ENCODE peak calls at places on chromosomes 2 and 18, in eight cellular contexts. One of them, this sample, is unnamed.

GRCh38 chr2:236579746-236580315 is 10.2 kb downstream of the ACKR3 start:
- DNase-seq in endothelial cell of umbilical vein: peak
- DNase-seq in AG04449: no peak
- DNase-seq in Calu3: no peak
- DNase-seq in endothelial cell: no peak
- DNase-seq in HCT116: no peak
- DNase-seq in fibroblast of pulmonary artery: no peak
- DNase-seq in A549: no peak
- DNase-seq in this sample: no peak

GRCh38 chr2:19360881-19361321 is 2.5 kb upstream of the OSR1 start:
- DNase-seq in AG04449: no peak
- DNase-seq in Calu3: no peak
- DNase-seq in HCT116: no peak
- DNase-seq in A549: no peak
- DNase-seq in endothelial cell of umbilical vein: no peak
- DNase-seq in endothelial cell: no peak
- DNase-seq in fibroblast of pulmonary artery: no peak
- DNase-seq in this sample: no peak

GRCh38 chr2:241702155-241702404 is 241 bp downstream of the ING5 start:
- DNase-seq in fibroblast of pulmonary artery: peak
- DNase-seq in HCT116: no peak
- DNase-seq in Calu3: peak
- DNase-seq in AG04449: no peak
- DNase-seq in A549: peak
- DNase-seq in endothelial cell of umbilical vein: no peak
- DNase-seq in endothelial cell: peak
- DNase-seq in this sample: peak

GRCh38 chr2:181250691-181251090 is 206.5 kb upstream of the ITGA4 start:
- DNase-seq in endothelial cell: no peak
- DNase-seq in HCT116: no peak
- DNase-seq in AG04449: no peak
- DNase-seq in A549: no peak
- DNase-seq in fibroblast of pulmonary artery: peak
- DNase-seq in endothelial cell of umbilical vein: no peak
- DNase-seq in Calu3: no peak
- DNase-seq in this sample: no peak

GRCh38 chr2:9462872-9463697 is 11.3 kb upstream of the IAH1 start:
- DNase-seq in endothelial cell of umbilical vein: no peak
- DNase-seq in HCT116: no peak
- DNase-seq in fibroblast of pulmonary artery: no peak
- DNase-seq in AG04449: no peak
- DNase-seq in Calu3: no peak
- DNase-seq in A549: no peak
- DNase-seq in endothelial cell: no peak
- DNase-seq in this sample: no peak

GRCh38 chr18:4106407-4107033 is 348.6 kb downstream of the DLGAP1 start:
- DNase-seq in A549: peak
- DNase-seq in HCT116: peak
- DNase-seq in AG04449: no peak
- DNase-seq in fibroblast of pulmonary artery: peak
- DNase-seq in endothelial cell of umbilical vein: peak
- DNase-seq in endothelial cell: peak
- DNase-seq in Calu3: peak
- DNase-seq in this sample: peak

GRCh38 chr2:134457353-134457752 is 203.5 kb downstream of the MGAT5 start:
- DNase-seq in endothelial cell: no peak
- DNase-seq in Calu3: no peak
- DNase-seq in endothelial cell of umbilical vein: no peak
- DNase-seq in A549: no peak
- DNase-seq in fibroblast of pulmonary artery: no peak
- DNase-seq in AG04449: no peak
- DNase-seq in HCT116: no peak
- DNase-seq in this sample: no peak

GRCh38 chr18:45085916-45086624 is 405.4 kb downstream of the SETBP1 start:
- DNase-seq in HCT116: no peak
- DNase-seq in Calu3: no peak
- DNase-seq in A549: no peak
- DNase-seq in endothelial cell of umbilical vein: no peak
- DNase-seq in endothelial cell: no peak
- DNase-seq in AG04449: no peak
- DNase-seq in fibroblast of pulmonary artery: no peak
- DNase-seq in this sample: no peak

GRCh38 chr2:237752761-237753165 is 45.8 kb upstream of the RBM44 start:
- DNase-seq in endothelial cell: no peak
- DNase-seq in endothelial cell of umbilical vein: no peak
- DNase-seq in fibroblast of pulmonary artery: no peak
- DNase-seq in AG04449: no peak
- DNase-seq in Calu3: no peak
- DNase-seq in A549: no peak
- DNase-seq in HCT116: no peak
- DNase-seq in this sample: no peak

GRCh38 chr2:85684806-85685205 is 9.4 kb upstream of the GNLY start:
- DNase-seq in fibroblast of pulmonary artery: no peak
- DNase-seq in Calu3: no peak
- DNase-seq in endothelial cell: no peak
- DNase-seq in A549: no peak
- DNase-seq in AG04449: no peak
- DNase-seq in endothelial cell of umbilical vein: no peak
- DNase-seq in HCT116: no peak
- DNase-seq in this sample: no peak

GRCh38 chr2:226115832-226116200 is 683.8 kb downstream of the IRS1 start:
- DNase-seq in endothelial cell: no peak
- DNase-seq in Calu3: no peak
- DNase-seq in HCT116: no peak
- DNase-seq in fibroblast of pulmonary artery: peak
- DNase-seq in AG04449: no peak
- DNase-seq in endothelial cell of umbilical vein: no peak
- DNase-seq in A549: peak
- DNase-seq in this sample: no peak

GRCh38 chr2:20617081-20617575 is 33.8 kb downstream of the HS1BP3 start:
- DNase-seq in fibroblast of pulmonary artery: peak
- DNase-seq in endothelial cell of umbilical vein: peak
- DNase-seq in A549: no peak
- DNase-seq in Calu3: no peak
- DNase-seq in HCT116: no peak
- DNase-seq in endothelial cell: no peak
- DNase-seq in AG04449: no peak
- DNase-seq in this sample: peak

GRCh38 chr2:55157474-55157884 is 74.6 kb downstream of the CLHC1 start:
- DNase-seq in endothelial cell: no peak
- DNase-seq in AG04449: no peak
- DNase-seq in endothelial cell of umbilical vein: no peak
- DNase-seq in A549: no peak
- DNase-seq in fibroblast of pulmonary artery: no peak
- DNase-seq in HCT116: no peak
- DNase-seq in Calu3: no peak
- DNase-seq in this sample: no peak

GRCh38 chr18:79601234-79601633 is 78.4 kb upstream of the CTDP1 start:
- DNase-seq in endothelial cell: no peak
- DNase-seq in Calu3: no peak
- DNase-seq in AG04449: no peak
- DNase-seq in A549: no peak
- DNase-seq in fibroblast of pulmonary artery: no peak
- DNase-seq in HCT116: no peak
- DNase-seq in endothelial cell of umbilical vein: peak
- DNase-seq in this sample: no peak

GRCh38 chr2:84388133-84388532 is 70.9 kb downstream of the SUCLG1 start:
- DNase-seq in endothelial cell: no peak
- DNase-seq in endothelial cell of umbilical vein: no peak
- DNase-seq in fibroblast of pulmonary artery: no peak
- DNase-seq in A549: no peak
- DNase-seq in AG04449: peak
- DNase-seq in HCT116: no peak
- DNase-seq in Calu3: no peak
- DNase-seq in this sample: no peak

GRCh38 chr2:84694088-84694622 is 177.9 kb downstream of the DNAH6 start:
- DNase-seq in HCT116: no peak
- DNase-seq in Calu3: no peak
- DNase-seq in endothelial cell of umbilical vein: no peak
- DNase-seq in fibroblast of pulmonary artery: no peak
- DNase-seq in AG04449: no peak
- DNase-seq in A549: no peak
- DNase-seq in endothelial cell: no peak
- DNase-seq in this sample: no peak

DNA sequence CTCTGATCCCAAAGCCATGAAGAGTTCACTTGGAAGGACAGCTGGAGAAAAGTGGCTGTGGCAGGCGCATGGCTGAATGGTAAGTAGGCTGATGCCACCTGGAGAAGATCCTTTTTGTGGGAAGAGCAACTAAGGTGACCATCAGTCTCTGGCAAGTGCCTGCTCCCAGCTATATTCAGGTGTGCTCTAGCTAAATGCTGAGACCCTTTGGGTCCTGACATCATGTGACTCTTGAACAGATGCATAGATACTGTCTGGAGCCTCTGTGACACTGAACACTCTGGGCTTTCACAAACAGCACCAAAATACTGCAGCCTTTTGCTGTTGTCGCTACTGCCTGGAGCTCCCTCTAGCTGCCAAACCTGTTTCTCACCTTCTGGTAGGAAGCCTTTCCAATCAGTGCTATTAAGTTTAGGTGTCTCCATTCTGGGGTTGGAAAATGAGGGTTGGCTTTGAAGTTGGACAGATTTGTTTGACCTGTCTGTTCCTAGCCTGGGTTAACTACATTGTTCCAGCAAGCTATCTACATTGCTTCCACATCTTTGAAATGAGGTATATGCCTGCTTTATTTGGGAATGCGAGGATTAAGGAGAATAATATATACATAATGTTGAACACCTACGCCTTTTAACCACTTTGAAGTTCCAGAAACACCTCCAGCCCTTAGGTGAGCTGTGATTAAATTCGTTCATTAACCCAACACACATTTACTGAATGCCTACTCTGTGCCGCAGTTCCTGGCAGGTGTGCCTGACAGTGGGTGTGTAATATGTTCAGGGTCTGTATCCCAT is 3.1 kb downstream of the EGR4 start:
- DNase-seq in endothelial cell: peak
- DNase-seq in HCT116: no peak
- DNase-seq in AG04449: no peak
- DNase-seq in fibroblast of pulmonary artery: peak
- DNase-seq in Calu3: peak
- DNase-seq in A549: peak
- DNase-seq in endothelial cell of umbilical vein: peak
- DNase-seq in this sample: peak
- TF ChIP-seq CTCF in endothelial cell: peak
- TF ChIP-seq CTCF in HCT116: peak
- TF ChIP-seq CTCF in AG04449: peak
- TF ChIP-seq CTCF in fibroblast of pulmonary artery: peak
- TF ChIP-seq CTCF in Calu3: no peak
- TF ChIP-seq CTCF in A549: peak
- TF ChIP-seq CTCF in endothelial cell of umbilical vein: peak
- TF ChIP-seq CTCF in this sample: peak

DNA sequence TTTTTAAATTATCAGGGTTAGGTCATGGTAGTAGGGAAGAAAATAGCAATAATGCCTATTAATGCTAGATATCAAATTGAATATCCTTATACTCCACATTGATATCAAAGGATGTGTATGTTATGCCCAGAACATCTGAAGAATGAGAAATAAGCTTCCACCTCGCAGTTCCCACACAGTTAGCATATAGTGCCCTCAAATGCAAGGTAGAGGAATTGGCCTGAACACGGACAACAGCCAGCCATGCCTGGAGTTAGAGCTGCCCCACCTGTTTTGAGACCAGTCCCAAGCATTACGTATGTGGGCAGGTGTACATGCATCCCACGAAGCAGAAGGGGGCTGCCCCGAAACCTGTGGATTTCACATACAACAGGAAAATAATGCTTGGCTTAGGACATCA is 79.6 kb downstream of the SUMO1 start:
- DNase-seq in AG04449: no peak
- DNase-seq in endothelial cell of umbilical vein: no peak
- DNase-seq in endothelial cell: no peak
- DNase-seq in fibroblast of pulmonary artery: peak
- DNase-seq in A549: peak
- DNase-seq in Calu3: peak
- DNase-seq in HCT116: no peak
- DNase-seq in this sample: no peak
- TF ChIP-seq CTCF in AG04449: peak
- TF ChIP-seq CTCF in endothelial cell of umbilical vein: no peak
- TF ChIP-seq CTCF in endothelial cell: no peak
- TF ChIP-seq CTCF in fibroblast of pulmonary artery: peak
- TF ChIP-seq CTCF in A549: peak
- TF ChIP-seq CTCF in Calu3: no peak
- TF ChIP-seq CTCF in HCT116: peak
- TF ChIP-seq CTCF in this sample: no peak

DNA sequence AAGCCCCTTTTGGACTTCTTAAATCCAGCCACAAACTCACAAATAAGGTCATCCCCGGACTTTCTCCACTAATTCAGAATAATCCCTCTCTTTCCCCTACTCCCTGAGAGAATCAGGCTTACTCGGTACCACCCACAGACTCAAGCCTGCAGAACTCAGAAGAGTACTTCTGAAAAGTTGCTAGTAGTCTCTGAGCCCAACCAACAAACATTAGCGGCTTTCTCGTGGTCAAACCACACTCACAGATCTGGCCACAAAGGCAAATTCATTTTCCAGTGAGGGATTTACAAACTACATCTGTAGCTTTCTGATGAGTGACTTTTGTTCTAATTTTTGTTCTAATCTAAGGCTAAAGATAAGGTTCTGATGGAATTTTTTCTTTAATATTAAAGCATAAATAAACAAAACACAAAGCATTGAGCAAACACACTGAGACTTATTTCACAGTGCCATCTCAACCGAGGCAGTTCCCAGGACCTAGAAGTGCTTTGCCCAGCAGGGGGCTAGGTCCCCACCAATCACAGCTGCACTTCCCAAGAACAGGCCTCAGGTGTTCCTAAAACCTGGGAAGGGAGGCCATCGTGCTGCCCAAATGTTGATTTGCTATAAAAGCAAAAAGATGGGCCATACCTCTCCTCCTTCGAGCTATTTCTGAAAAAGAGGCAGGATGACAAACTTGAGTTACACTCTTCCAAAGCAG is 110.7 kb downstream of the COLEC12 start:
- DNase-seq in fibroblast of pulmonary artery: peak
- DNase-seq in A549: no peak
- DNase-seq in HCT116: no peak
- DNase-seq in endothelial cell of umbilical vein: no peak
- DNase-seq in Calu3: no peak
- DNase-seq in endothelial cell: peak
- DNase-seq in AG04449: no peak
- DNase-seq in this sample: no peak
- TF ChIP-seq CTCF in fibroblast of pulmonary artery: peak
- TF ChIP-seq CTCF in A549: no peak
- TF ChIP-seq CTCF in HCT116: no peak
- TF ChIP-seq CTCF in endothelial cell of umbilical vein: no peak
- TF ChIP-seq CTCF in Calu3: no peak
- TF ChIP-seq CTCF in endothelial cell: no peak
- TF ChIP-seq CTCF in AG04449: peak
- TF ChIP-seq CTCF in this sample: no peak

DNA sequence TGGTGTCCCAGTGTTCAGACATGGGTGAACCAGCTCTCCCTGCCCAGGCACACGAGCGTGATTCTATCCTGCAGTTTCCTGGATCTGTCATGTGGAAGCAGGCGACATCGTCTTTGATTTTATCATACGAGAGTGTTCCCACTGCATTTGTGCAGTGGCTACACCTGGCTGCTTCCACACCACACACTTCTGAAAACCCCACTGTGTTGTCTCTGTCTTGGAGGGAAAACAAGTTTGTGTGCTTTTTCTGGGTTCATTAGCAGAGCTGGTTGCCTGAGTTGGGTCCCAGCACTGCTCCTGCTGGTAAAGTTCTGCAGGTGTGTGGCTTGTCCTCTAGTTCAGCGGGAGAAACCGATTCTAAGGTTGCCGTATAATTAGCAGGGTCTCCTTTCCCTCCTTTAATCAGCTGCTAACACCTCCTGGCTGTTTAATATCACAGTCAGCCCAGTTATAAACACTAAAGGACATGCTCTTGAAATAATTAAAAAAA is 58.5 kb upstream of the TWIST2 start:
- DNase-seq in A549: no peak
- DNase-seq in HCT116: no peak
- DNase-seq in AG04449: no peak
- DNase-seq in endothelial cell: no peak
- DNase-seq in endothelial cell of umbilical vein: no peak
- DNase-seq in Calu3: no peak
- DNase-seq in fibroblast of pulmonary artery: no peak
- DNase-seq in this sample: no peak
- TF ChIP-seq CTCF in A549: no peak
- TF ChIP-seq CTCF in HCT116: no peak
- TF ChIP-seq CTCF in AG04449: no peak
- TF ChIP-seq CTCF in endothelial cell: no peak
- TF ChIP-seq CTCF in endothelial cell of umbilical vein: no peak
- TF ChIP-seq CTCF in Calu3: no peak
- TF ChIP-seq CTCF in fibroblast of pulmonary artery: no peak
- TF ChIP-seq CTCF in this sample: no peak